ENCODE peak calls at places on chromosome 14, in seven cellular contexts. C is DND-41, R is HCT116, G is neural progenitor cell, W is astrocyte, L is GM23248, D is PC-9. O is an unnamed sample.

GRCh38 chr14:95445161-95445560 is 71.3 kb downstream of the SYNE3 start:
- DNase-seq in C (no peak), R (no peak), G (no peak), W (no peak), L (no peak), D (no peak), O (no peak)

GRCh38 chr14:55373784-55374725 is 37.6 kb downstream of the ATG14 start:
- DNase-seq in C (no peak), R (peak; percentile 40), G (no peak), W (peak; percentile 76), L (peak; percentile 78), D (peak; percentile 46), O (no peak)

GRCh38 chr14:55237999-55238680 is 33.1 kb upstream of the FBXO34 start:
- DNase-seq in C (no peak), R (no peak), G (no peak), W (no peak), L (no peak), D (peak; percentile 73), O (no peak)

GRCh38 chr14:95895720-95896119 is 19.1 kb downstream of the TUNAR start:
- DNase-seq in C (peak; percentile 16), R (peak; percentile 26), G (peak; percentile 63), W (no peak), L (peak; percentile 31), D (no peak), O (peak; percentile 23)

GRCh38 chr14:60565211-60565610 is 56.3 kb downstream of the SIX6 start:
- DNase-seq in C (no peak), R (no peak), G (no peak), W (peak; percentile 85), L (peak; percentile 88), D (no peak), O (peak; percentile 56)

GRCh38 chr14:67526676-67527459 is 6.2 kb upstream of the PLEKHH1 start:
- DNase-seq in C (peak; percentile 53), R (peak; percentile 59), G (peak; percentile 68), W (peak; percentile 16), L (peak; percentile 58), D (peak; percentile 47), O (peak; percentile 70)

GRCh38 chr14:46250113-46250703 is 401.4 kb downstream of the RPL10L start:
- DNase-seq in C (no peak), R (peak; percentile 19), G (peak; percentile 21), W (no peak), L (peak; percentile 42), D (peak; percentile 36), O (peak; percentile 21)

GRCh38 chr14:52031781-52032180 is 37.1 kb downstream of the NID2 start:
- DNase-seq in C (no peak), R (no peak), G (no peak), W (peak; percentile 98), L (peak; percentile 98), D (no peak), O (no peak)

GRCh38 chr14:61347771-61348443 is 26.5 kb downstream of the PRKCH start:
- DNase-seq in C (no peak), R (no peak), G (no peak), W (no peak), L (no peak), D (no peak), O (no peak)

GRCh38 chr14:91303091-91303923 is 58.8 kb upstream of the GPR68 start:
- DNase-seq in C (peak; percentile 84), R (peak; percentile 49), G (peak; percentile 97), W (no peak), L (peak; percentile 12), D (peak; percentile 36), O (peak; percentile 75)

GRCh38 chr14:37721976-37722659 is 126.7 kb downstream of the TTC6 start:
- DNase-seq in C (no peak), R (no peak), G (no peak), W (no peak), L (peak; percentile 47), D (no peak), O (no peak)

GRCh38 chr14:93045211-93045674 is 70.5 kb downstream of the ITPK1 start:
- DNase-seq in C (no peak), R (no peak), G (peak; percentile 86), W (no peak), L (no peak), D (peak; percentile 86), O (no peak)

GRCh38 chr14:90087433-90087832 is 25.6 kb downstream of the KCNK13 start:
- DNase-seq in C (no peak), R (no peak), G (no peak), W (peak; percentile 87), L (peak; percentile 75), D (peak; percentile 85), O (no peak)

GRCh38 chr14:60094306-60094897 is 2.7 kb downstream of the PCNX4 start:
- DNase-seq in C (peak; percentile 43), R (no peak), G (peak; percentile 27), W (peak; percentile 84), L (peak; percentile 22), D (no peak), O (no peak)

GRCh38 chr14:21367582-21368144 is 16.2 kb downstream of the SUPT16H start:
- DNase-seq in C (no peak), R (no peak), G (no peak), W (no peak), L (no peak), D (no peak), O (no peak)

GRCh38 chr14:61973981-61974380 is 211.8 kb downstream of the SNAPC1 start:
- DNase-seq in C (no peak), R (no peak), G (no peak), W (peak; percentile 72), L (peak; percentile 87), D (no peak), O (no peak)

GRCh38 chr14:21263284-21264024 is 5.8 kb downstream of the HNRNPC start:
- DNase-seq in C (no peak), R (no peak), G (no peak), W (peak; percentile 72), L (peak; percentile 50), D (no peak), O (no peak)

GRCh38 chr14:55699131-55700057 is 119.4 kb downstream of the KTN1 start:
- DNase-seq in C (no peak), R (no peak), G (no peak), W (peak; percentile 76), L (peak; percentile 60), D (peak; percentile 83), O (peak; percentile 51)

GRCh38 chr14:23335623-23336022 is 14.4 kb downstream of the PABPN1 start:
- DNase-seq in C (no peak), R (no peak), G (no peak), W (no peak), L (no peak), D (no peak), O (no peak)

GRCh38 chr14:58772814-58773620 is 135.3 kb downstream of the DACT1 start:
- DNase-seq in C (no peak), R (peak; percentile 12), G (peak; percentile 62), W (peak; percentile 17), L (no peak), D (no peak), O (no peak)

GRCh38 chr14:90900712-90901111 is 84.5 kb upstream of the TTC7B start:
- DNase-seq in C (no peak), R (no peak), G (no peak), W (no peak), L (peak; percentile 35), D (no peak), O (no peak)

GRCh38 chr14:55000381-55000780 is 26.5 kb downstream of the WDHD1 start:
- DNase-seq in C (no peak), R (no peak), G (no peak), W (peak; percentile 59), L (no peak), D (no peak), O (no peak)

GRCh38 chr14:74504412-74504811 is 10.8 kb downstream of the ISCA2 start:
- DNase-seq in C (no peak), R (no peak), G (no peak), W (no peak), L (no peak), D (no peak), O (no peak)

GRCh38 chr14:100593751-100594624 is 6.8 kb upstream of the BEGAIN start:
- DNase-seq in C (no peak), R (no peak), G (no peak), W (no peak), L (no peak), D (no peak), O (no peak)
- TF ChIP-seq EZH2 in C (no peak), R (no peak), G (no peak), W (no peak), L (no peak), D (no peak), O (no peak)

GRCh38 chr14:53882684-53883083 is 73.9 kb downstream of the BMP4 start:
- DNase-seq in C (peak; percentile 30), R (peak; percentile 49), G (no peak), W (no peak), L (no peak), D (no peak), O (no peak)
- H3K27ac ChIP-seq in C (peak overlapping the region; percentile 63), R (peak overlapping the region; percentile 53), G (no peak overlapping the region), W (no peak overlapping the region), L (no peak overlapping the region), D (no peak overlapping the region), O (no peak overlapping the region)

GRCh38 chr14:35286707-35287106 is 5.5 kb upstream of the PSMA6 start:
- DNase-seq in C (peak; percentile 77), R (no peak), G (no peak), W (no peak), L (no peak), D (no peak), O (no peak)

GRCh38 chr14:35287481-35288013 is 4.6 kb upstream of the PSMA6 start:
- DNase-seq in C (peak; percentile 52), R (no peak), G (no peak), W (peak; percentile 4), L (no peak), D (no peak), O (no peak)

GRCh38 chr14:35289623-35290022 is 2.6 kb upstream of the PSMA6 start:
- DNase-seq in C (peak; percentile 60), R (no peak), G (no peak), W (no peak), L (no peak), D (no peak), O (no peak)

GRCh38 chr14:35285991-35286564 is 6.1 kb upstream of the PSMA6 start:
- DNase-seq in C (peak; percentile 85), R (no peak), G (no peak), W (no peak), L (no peak), D (no peak), O (no peak)

DNA sequence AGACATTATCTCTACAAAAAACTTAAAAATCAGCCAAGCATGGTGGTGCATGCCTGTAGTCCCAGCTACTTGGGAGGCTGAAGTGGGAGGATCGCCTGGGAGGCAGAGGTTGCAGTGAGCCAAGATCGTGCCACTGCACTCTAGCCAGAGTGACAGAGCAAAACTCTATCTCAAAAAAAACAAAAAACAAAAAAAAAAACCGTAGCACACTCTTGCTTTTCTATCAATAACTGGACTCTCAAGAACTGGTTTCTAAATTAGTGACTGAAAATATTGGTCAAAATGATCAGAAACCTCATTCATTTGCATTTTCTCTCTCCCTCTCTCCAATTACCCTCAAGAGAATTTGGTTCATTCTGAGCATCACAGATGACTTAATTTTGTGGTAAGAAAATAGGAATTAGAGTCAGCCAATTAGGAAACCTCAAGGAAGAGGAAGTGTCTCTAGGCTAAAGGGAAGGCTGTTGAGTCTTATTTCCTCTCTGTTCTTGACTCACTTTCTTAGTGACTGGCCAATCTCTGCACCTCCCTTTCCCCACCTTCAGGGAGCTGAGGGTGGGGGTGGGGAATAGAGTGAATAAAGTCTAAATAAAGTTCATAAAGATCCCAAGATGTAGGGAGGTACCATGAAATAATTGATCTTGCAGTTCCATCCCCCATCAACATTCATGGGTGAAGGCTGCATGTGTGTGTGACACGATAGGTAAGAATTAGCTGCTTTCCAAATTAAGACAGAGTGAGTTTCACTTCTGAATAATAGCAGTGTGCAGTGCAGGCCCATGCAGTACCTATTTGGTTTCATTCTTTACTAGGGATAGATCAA is 6.8 kb upstream of the PSMA6 start:
- DNase-seq in C (peak; percentile 74), R (no peak), G (no peak), W (no peak), L (peak; percentile 30), D (no peak), O (no peak)
- TF ChIP-seq EZH2 in C (no peak), R (no peak), G (no peak), W (no peak), L (no peak), D (no peak), O (no peak)

GRCh38 chr14:81386379-81386778 is 13.7 kb downstream of the STON2 start:
- DNase-seq in C (no peak), R (no peak), G (peak; percentile 65), W (no peak), L (no peak), D (no peak), O (peak; percentile 39)
- H3K27ac ChIP-seq in C (no peak overlapping the region), R (no peak overlapping the region), G (peak overlapping the region; percentile 35), W (no peak overlapping the region), L (no peak overlapping the region), D (no peak overlapping the region), O (no peak overlapping the region)

O was measured in A673.